ENCODE peak calls at places on chromosome 7, in nine cellular contexts. G is body of pancreas, O is transverse colon, I is upper lobe of left lung, N is gastrocnemius medialis, X is HCT116, Z is GM12878, F is uterus, D is H1. V is an unnamed sample.

GRCh38 chr7:147952918-147953317 is 637.6 kb upstream of the C7orf33 start:
- DNase-seq in F (no peak), Z (no peak), G (no peak), X (no peak), N (no peak), I (no peak), D (no peak), O (no peak), V (no peak)

GRCh38 chr7:133771778-133772421 is 355.2 kb upstream of the LRGUK start:
- DNase-seq in X (no peak), D (no peak), F (no peak), O (no peak), I (no peak), Z (no peak), N (no peak), G (no peak), V (no peak)

GRCh38 chr7:128902761-128903585 is 7.5 kb downstream of the KCP start:
- DNase-seq in N (no peak), X (no peak), D (peak), F (no peak), G (no peak), I (no peak), Z (no peak), O (peak), V (no peak)

GRCh38 chr7:111872837-111873646 is 310.8 kb upstream of the IMMP2L start:
- DNase-seq in G (no peak), X (no peak), O (no peak), Z (no peak), F (no peak), I (no peak), D (no peak), N (no peak), V (no peak)

GRCh38 chr7:70614237-70614984 is 517.5 kb upstream of the GALNT17 start:
- DNase-seq in Z (no peak), I (no peak), X (no peak), D (peak), N (peak), F (peak), O (peak), G (peak), V (no peak)

GRCh38 chr7:100949227-100949930 is at the start of gene MUC3A:
- DNase-seq in N (no peak), D (peak), Z (no peak), F (no peak), G (no peak), O (peak), X (no peak), I (no peak), V (no peak)

GRCh38 chr7:132383962-132384361 is 192.3 kb downstream of the PLXNA4 start:
- DNase-seq in F (no peak), X (no peak), G (no peak), O (no peak), D (no peak), N (no peak), Z (no peak), I (no peak), V (no peak)

GRCh38 chr7:28773423-28774129 is 184.6 kb downstream of the TRIL start:
- DNase-seq in G (no peak), O (peak), F (no peak), N (no peak), I (no peak), Z (no peak), X (no peak), D (no peak), V (no peak)

GRCh38 chr7:27115161-27116018 is 12.9 kb upstream of the HOXA2 start:
- DNase-seq in N (no peak), F (no peak), D (peak), Z (no peak), X (peak), I (no peak), O (peak), G (no peak), V (no peak)

GRCh38 chr7:82156168-82156567 is 287.4 kb downstream of the CACNA2D1 start:
- DNase-seq in N (no peak), I (no peak), F (no peak), O (no peak), Z (no peak), D (no peak), X (no peak), G (no peak), V (no peak)

GRCh38 chr7:22364910-22365309 is 8.0 kb upstream of the RAPGEF5 start:
- DNase-seq in F (no peak), N (no peak), I (no peak), Z (no peak), D (no peak), X (no peak), O (no peak), G (no peak), V (no peak)

GRCh38 chr7:92754756-92755581 is 81.4 kb downstream of the CDK6 start:
- DNase-seq in G (no peak), O (no peak), I (peak), F (no peak), D (no peak), X (no peak), Z (no peak), N (no peak), V (peak)

GRCh38 chr7:147774461-147774860 is 816.1 kb upstream of the C7orf33 start:
- DNase-seq in N (no peak), G (no peak), F (no peak), X (no peak), O (no peak), I (no peak), D (no peak), Z (no peak), V (no peak)

GRCh38 chr7:43462836-43463235 is 120.1 kb upstream of the STK17A start:
- DNase-seq in F (no peak), D (no peak), N (no peak), Z (no peak), X (no peak), O (no peak), G (no peak), I (no peak), V (no peak)

GRCh38 chr7:157558875-157559595 is 222.2 kb downstream of the DNAJB6 start:
- DNase-seq in G (no peak), O (no peak), D (no peak), Z (no peak), I (no peak), F (no peak), N (no peak), X (no peak), V (no peak)

GRCh38 chr7:141674201-141674671 is 27.7 kb downstream of the DENND11 start:
- DNase-seq in G (no peak), X (no peak), F (no peak), I (no peak), N (no peak), O (no peak), D (no peak), Z (no peak), V (no peak)

GRCh38 chr7:93442478-93443224 is 131.9 kb downstream of the CALCR start:
- DNase-seq in I (peak), O (peak), G (peak), Z (no peak), X (peak), F (no peak), D (peak), N (no peak), V (peak)

GRCh38 chr7:36153571-36154097 is 580 bp downstream of the EEPD1 start:
- DNase-seq in N (peak), X (no peak), O (no peak), I (peak), F (peak), D (peak), Z (no peak), G (peak), V (peak)

GRCh38 chr7:43492906-43493305 is 90.0 kb upstream of the STK17A start:
- DNase-seq in I (no peak), D (no peak), G (no peak), Z (no peak), F (no peak), X (no peak), O (no peak), N (no peak), V (no peak)

GRCh38 chr7:31384461-31384860 is 43.9 kb upstream of the NEUROD6 start:
- DNase-seq in O (no peak), Z (no peak), X (no peak), N (no peak), F (no peak), G (no peak), D (no peak), I (no peak), V (no peak)

GRCh38 chr7:151008143-151008510 is 16.2 kb downstream of the ATG9B start:
- DNase-seq in F (no peak), D (no peak), I (no peak), N (no peak), G (no peak), X (no peak), O (no peak), Z (no peak), V (peak)

GRCh38 chr7:5677538-5678294 is 103.7 kb downstream of the RNF216 start:
- DNase-seq in N (no peak), I (peak), O (peak), D (peak), X (peak), G (peak), Z (no peak), F (peak), V (peak)

GRCh38 chr7:3558410-3558809 is 257.4 kb downstream of the SDK1 start:
- DNase-seq in G (no peak), F (no peak), X (no peak), Z (no peak), O (no peak), D (no peak), I (no peak), N (no peak), V (no peak)

GRCh38 chr7:134885967-134886352 is 100.3 kb upstream of the AGBL3 start:
- DNase-seq in I (no peak), D (no peak), G (no peak), N (no peak), Z (no peak), O (no peak), X (no peak), F (peak), V (no peak)

GRCh38 chr7:120856621-120857352 is 1.2 kb downstream of the TSPAN12 start:
- DNase-seq in X (peak), F (peak), O (peak), I (peak), Z (peak), N (no peak), G (peak), D (peak), V (peak)

GRCh38 chr7:84294907-84295455 is 100.4 kb upstream of the SEMA3A start:
- DNase-seq in F (no peak), O (no peak), G (no peak), Z (no peak), X (no peak), I (no peak), N (no peak), D (no peak), V (no peak)

DNA sequence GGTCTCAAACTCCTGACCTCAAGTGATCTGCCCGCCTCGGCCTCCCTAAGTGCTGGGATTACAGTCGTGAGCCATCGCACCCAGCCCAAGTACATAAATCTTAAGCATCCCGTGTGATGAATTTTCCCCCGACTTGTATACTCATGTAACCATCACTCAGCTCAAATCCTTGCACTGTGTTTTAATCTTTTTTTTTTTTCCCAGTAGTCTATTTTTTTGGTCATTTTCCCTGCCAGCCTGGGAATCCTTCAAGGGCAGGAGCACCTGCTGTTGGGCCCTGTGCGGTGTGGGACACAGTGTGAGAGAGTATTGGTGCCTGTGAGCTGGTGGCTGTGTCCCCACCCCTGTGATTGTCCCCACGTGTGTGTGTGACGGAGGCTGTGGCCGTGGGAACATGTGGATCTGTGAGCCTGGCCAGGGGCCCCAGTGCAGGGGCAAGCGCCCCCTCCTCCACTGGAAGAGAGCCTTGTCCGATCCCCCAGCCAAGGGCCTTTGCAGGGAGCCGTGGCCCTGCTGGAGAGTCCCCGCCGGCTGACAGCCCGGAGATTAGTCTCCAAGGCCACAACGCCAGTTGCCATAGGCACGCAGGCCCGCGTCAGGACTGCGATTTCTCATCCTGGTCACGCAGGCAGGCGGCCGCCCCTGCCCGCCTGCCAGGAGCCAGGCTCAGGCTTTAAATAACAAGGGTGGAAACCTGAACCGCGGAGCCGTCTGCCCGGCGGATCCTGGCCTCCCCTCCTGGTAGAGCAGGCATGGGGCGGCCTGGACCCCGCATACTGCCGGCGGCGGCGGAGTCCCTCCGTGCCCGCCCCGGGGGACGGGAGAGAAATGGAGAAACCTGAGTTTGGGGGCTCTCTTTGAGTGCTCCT is 26.5 kb downstream of the GTF2IRD1 start:
- DNase-seq in F (peak), G (peak), I (peak), X (no peak), O (peak), D (peak), Z (no peak), N (peak), V (no peak)
- TF ChIP-seq POLR2A in F (peak), G (peak), I (peak), X (no peak), O (peak), D (no peak), Z (no peak), N (no peak), V (no peak)

DNA sequence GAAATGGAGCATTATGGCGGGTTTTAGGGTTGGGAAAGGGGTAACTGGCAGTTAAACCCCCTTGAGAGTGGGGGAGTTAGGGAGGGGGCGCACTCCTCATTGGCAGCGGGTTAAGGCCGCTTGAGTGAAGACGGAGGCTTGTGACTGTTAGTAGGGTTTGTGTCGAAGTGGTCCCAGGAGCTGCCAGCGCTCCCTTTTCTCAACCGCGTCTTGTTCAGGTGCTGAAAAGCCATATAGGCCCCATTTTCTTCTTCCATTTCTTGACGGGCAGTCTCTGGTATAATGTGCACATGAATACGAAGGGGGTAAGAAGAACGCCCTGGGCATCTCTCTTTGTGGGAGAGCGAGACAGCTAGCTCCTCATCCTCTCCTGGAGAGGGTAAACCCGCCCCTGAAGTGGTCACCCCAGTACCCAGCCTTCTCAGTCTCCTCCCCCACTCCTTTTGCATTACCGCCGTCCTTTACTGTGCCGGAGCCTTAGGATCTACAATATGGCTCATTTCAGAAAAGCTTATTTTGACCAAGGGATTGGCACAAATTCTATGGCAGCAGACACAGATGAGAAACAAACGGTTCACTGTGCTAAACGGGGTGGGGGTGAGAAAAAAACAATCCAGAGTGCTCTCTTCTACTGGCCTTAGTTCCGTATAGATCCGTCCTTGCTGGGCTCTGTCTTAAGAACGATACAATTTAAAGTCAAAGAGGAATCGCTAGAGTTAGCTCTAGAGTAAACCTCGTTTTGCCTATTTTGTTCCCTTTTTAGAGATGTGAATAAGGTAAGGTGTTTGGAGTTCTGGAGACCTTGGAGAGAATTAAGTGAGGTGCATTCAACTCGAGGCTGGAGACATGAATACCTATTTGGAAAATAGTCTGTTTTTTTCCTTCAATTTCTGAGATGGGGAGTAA is 973 bp downstream of the KMT2E start:
- DNase-seq in D (peak), G (peak), F (peak), I (peak), O (peak), X (no peak), N (peak), Z (no peak), V (peak)
- TF ChIP-seq POLR2A in D (peak), G (peak), F (peak), I (peak), O (peak), X (no peak), N (peak), Z (peak), V (peak)

GRCh38 chr7:1030444-1031070 is 13.8 kb upstream of the GPR146 start:
- DNase-seq in I (no peak), Z (no peak), D (no peak), X (no peak), N (no peak), O (no peak), G (no peak), F (no peak), V (no peak)

GRCh38 chr7:1028044-1028770 is 16.1 kb upstream of the GPR146 start:
- DNase-seq in O (peak), D (peak), I (peak), N (peak), Z (no peak), X (peak), G (peak), F (peak), V (peak)

GRCh38 chr7:1029637-1030443 is 14.5 kb upstream of the GPR146 start:
- DNase-seq in G (no peak), F (no peak), I (no peak), O (no peak), X (no peak), N (no peak), Z (no peak), D (no peak), V (no peak)

GRCh38 chr7:1027285-1028043 is 16.9 kb upstream of the GPR146 start:
- DNase-seq in G (peak), X (no peak), F (no peak), Z (no peak), D (peak), N (no peak), I (no peak), O (no peak), V (peak)

DNA sequence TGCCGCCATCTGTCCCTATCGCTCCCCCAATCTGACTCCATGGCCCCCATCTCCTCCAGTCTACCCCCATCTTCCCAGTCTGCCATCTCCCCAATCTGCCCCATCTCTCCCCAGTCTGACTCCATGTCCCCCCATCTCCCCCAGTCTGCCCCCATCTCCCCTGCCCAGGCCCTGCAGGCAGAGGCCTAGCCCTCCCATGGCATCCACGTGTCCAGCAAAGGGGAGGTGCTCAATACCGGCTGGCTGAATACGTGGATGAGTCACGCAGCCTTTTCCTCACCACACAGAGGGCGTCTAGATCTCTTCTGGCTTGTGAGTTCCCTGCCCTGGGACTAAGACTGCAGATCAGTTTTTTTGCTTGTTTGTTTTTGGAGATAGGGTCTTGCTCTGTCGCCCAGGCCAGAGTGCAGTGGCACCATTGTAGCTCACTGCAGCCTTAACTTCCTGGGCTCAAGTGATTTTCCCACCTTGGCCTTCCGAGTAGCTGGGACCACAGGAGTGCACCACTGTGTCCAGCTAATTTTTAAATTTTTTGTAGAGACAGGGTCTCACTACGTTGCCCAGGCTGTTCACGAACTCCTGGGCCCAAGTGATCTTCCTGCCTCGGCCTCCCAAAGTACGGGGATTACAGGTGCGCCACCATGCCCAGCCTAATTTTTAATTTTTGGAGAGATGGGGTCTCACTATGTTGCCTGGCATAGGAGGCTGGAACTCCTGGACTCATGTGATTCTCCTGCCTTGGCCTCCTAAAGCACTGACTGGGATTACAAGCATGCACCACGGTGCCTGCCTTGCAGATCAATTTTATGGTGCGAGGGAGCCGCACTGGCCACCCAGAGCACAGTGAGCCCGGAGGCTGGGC is 15.3 kb upstream of the GPR146 start:
- DNase-seq in X (peak), F (peak), O (peak), G (peak), I (peak), N (peak), D (no peak), Z (no peak), V (peak)
- TF ChIP-seq POLR2A in X (no peak), F (peak), O (no peak), G (no peak), I (no peak), N (no peak), D (no peak), Z (peak), V (no peak)

DNA sequence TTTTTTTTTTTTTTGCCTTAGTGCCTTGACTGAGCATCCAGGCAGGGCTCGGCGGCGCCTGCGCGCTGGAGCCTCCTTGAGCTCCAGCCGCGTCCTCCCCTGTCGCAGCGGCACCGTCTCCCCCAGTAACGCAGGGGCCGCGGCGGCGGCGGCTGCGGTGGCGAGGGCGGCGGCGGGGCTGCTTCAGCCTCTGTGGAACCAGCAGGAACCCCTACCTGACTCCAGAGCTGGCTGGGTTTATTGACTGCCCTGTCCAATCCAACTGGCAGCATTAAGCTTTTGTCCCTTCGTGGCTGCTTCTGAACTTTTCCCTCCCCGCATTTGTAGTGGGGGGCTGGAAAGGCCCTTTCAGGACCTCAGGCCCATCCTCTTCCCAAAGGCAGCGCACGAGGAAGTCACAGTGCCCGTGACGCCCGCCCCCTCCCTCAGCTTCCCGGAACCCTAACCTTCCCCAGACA is at the start of gene GPR85:
- DNase-seq in F (peak), O (peak), X (no peak), I (peak), N (no peak), Z (no peak), G (peak), D (peak), V (peak)
- TF ChIP-seq POLR2A in F (no peak), O (no peak), X (no peak), I (no peak), N (no peak), Z (no peak), G (no peak), D (no peak), V (no peak)